ENCODE peak calls at places on chromosomes 4 and X, in four cellular contexts. F is BJ, Q is H54, S is fibroblast of pulmonary artery. U is an unnamed sample.

GRCh38 chr4:128787509-128788311 is 21.8 kb upstream of the JADE1 start:
- DNase-seq in F (no peak), Q (no peak), S (no peak), U (no peak)

GRCh38 chr4:68498413-68499007 is 51.2 kb downstream of the TMPRSS11E start:
- DNase-seq in F (peak), Q (no peak), S (peak), U (peak)

GRCh38 chr4:1784789-1785591 is 8.1 kb upstream of the FGFR3 start:
- DNase-seq in F (no peak), Q (no peak), S (no peak), U (no peak)

GRCh38 chr4:136505020-136505419 is 1027.3 kb downstream of the PCDH18 start:
- DNase-seq in F (no peak), Q (no peak), S (peak), U (no peak)

GRCh38 chr4:175435437-175435836 is 376.6 kb downstream of the GPM6A start:
- DNase-seq in F (no peak), Q (no peak), S (peak), U (no peak)

GRCh38 chrX:150772150-150772970 is 79.2 kb downstream of the MTMR1 start:
- DNase-seq in F (no peak), Q (peak), S (peak), U (peak)

GRCh38 chrX:136920001-136920400 is 39.5 kb upstream of the RBMX start:
- DNase-seq in F (no peak), Q (no peak), S (peak), U (no peak)

GRCh38 chr4:185845966-185846365 is 34.0 kb upstream of the SORBS2 start:
- DNase-seq in F (no peak), Q (no peak), S (no peak), U (no peak)

GRCh38 chr4:98262431-98262830 is 1.2 kb downstream of the RAP1GDS1 start:
- DNase-seq in F (no peak), Q (no peak), S (no peak), U (no peak)

GRCh38 chrX:53284684-53285447 is 3.5 kb upstream of the IQSEC2 start:
- DNase-seq in F (no peak), Q (no peak), S (peak), U (no peak)

GRCh38 chrX:54530358-54530900 is 410 bp downstream of the GNL3L start:
- DNase-seq in F (no peak), Q (no peak), S (no peak), U (no peak)

GRCh38 chr4:152663203-152664066 is 16.4 kb downstream of the TMEM154 start:
- DNase-seq in F (no peak), Q (no peak), S (no peak), U (no peak)

GRCh38 chr4:10164877-10165283 is 48.3 kb upstream of the WDR1 start:
- DNase-seq in F (no peak), Q (peak), S (peak), U (no peak)

GRCh38 chrX:122943918-122944317 is 240.2 kb upstream of the GRIA3 start:
- DNase-seq in F (no peak), Q (no peak), S (peak), U (no peak)

GRCh38 chr4:139314047-139314800 is 11.9 kb upstream of the NDUFC1 start:
- DNase-seq in F (no peak), Q (no peak), S (no peak), U (no peak)

GRCh38 chr4:168028568-168028967 is 63.8 kb upstream of the ANXA10 start:
- DNase-seq in F (no peak), Q (no peak), S (peak), U (no peak)

GRCh38 chr4:100630341-100630740 is 112.5 kb upstream of the EMCN start:
- DNase-seq in F (no peak), Q (no peak), S (no peak), U (no peak)

GRCh38 chrX:123859409-123859827 is 435 bp upstream of the XIAP start:
- DNase-seq in F (no peak), Q (peak), S (no peak), U (no peak)

GRCh38 chrX:41382699-41383645 is 49.0 kb downstream of the DDX3X start:
- DNase-seq in F (no peak), Q (no peak), S (peak), U (no peak)

GRCh38 chr4:83075271-83075670 is 39.3 kb downstream of the PLAC8 start:
- DNase-seq in F (no peak), Q (no peak), S (no peak), U (no peak)

GRCh38 chr4:85149656-85150055 is 183.2 kb upstream of the WDFY3 start:
- DNase-seq in F (no peak), Q (no peak), S (peak), U (no peak)

GRCh38 chr4:124322234-124322831 is 390.2 kb downstream of the ANKRD50 start:
- DNase-seq in F (no peak), Q (no peak), S (peak), U (no peak)

GRCh38 chr4:15366660-15367059 is 61.2 kb upstream of the C1QTNF7 start:
- DNase-seq in F (no peak), Q (no peak), S (no peak), U (no peak)

GRCh38 chr4:21304061-21304541 is 603.8 kb downstream of the PACRGL start:
- DNase-seq in F (no peak), Q (no peak), S (no peak), U (peak)

GRCh38 chr4:118954246-118954645 is 65.6 kb downstream of the SYNPO2 start:
- DNase-seq in F (no peak), Q (no peak), S (peak), U (no peak)

GRCh38 chr4:128302775-128303174 is 15.2 kb upstream of the PGRMC2 start:
- DNase-seq in F (no peak), Q (no peak), S (peak), U (no peak)

GRCh38 chrX:39338583-39338982 is 537.3 kb downstream of the MID1IP1 start:
- DNase-seq in F (no peak), Q (no peak), S (no peak), U (no peak)

GRCh38 chr4:15774020-15774420 is 4.1 kb upstream of the CD38 start:
- DNase-seq in F (no peak), Q (no peak), S (no peak), U (no peak)

GRCh38 chr4:81799371-81799770 is 327.7 kb upstream of the RASGEF1B start:
- DNase-seq in F (no peak), Q (no peak), S (no peak), U (no peak)

GRCh38 chr4:118811008-118811764 is 24.7 kb downstream of the SEC24D start:
- DNase-seq in F (peak), Q (no peak), S (peak), U (no peak)

GRCh38 chr4:80365928-80366327 is 30.4 kb downstream of the CFAP299 start:
- DNase-seq in F (no peak), Q (peak), S (peak), U (peak)

GRCh38 chr4:5474756-5475155 is 233.6 kb downstream of the EVC2 start:
- DNase-seq in F (no peak), Q (no peak), S (peak), U (no peak)